ENCODE peak calls at places on chromosomes 11 and 22, in four cellular contexts. X, C, L and Z are unnamed samples.

GRCh38 chr11:45651841-45652745 is 13.3 kb downstream of the CHST1 start:
- DNase-seq in X (no peak), C (no peak), L (no peak), Z (no peak)

GRCh38 chr22:35631597-35631996 is 14.5 kb upstream of the MB start:
- DNase-seq in X (peak; percentile 40), C (peak; percentile 65), L (no peak), Z (peak; percentile 22)

GRCh38 chr11:8333431-8334401 is 70.0 kb upstream of the LMO1 start:
- DNase-seq in X (peak; percentile 35), C (no peak), L (no peak), Z (no peak)

GRCh38 chr11:97269527-97269926 is 879.7 kb downstream of the JRKL start:
- DNase-seq in X (no peak), C (no peak), L (no peak), Z (no peak)

GRCh38 chr11:97140885-97141494 is 751.2 kb downstream of the JRKL start:
- DNase-seq in X (no peak), C (no peak), L (no peak), Z (no peak)

GRCh38 chr11:45527898-45528297 is 137.5 kb downstream of the CHST1 start:
- DNase-seq in X (no peak), C (no peak), L (no peak), Z (no peak)

GRCh38 chr11:2844116-2844515 is 41.5 kb downstream of the CDKN1C start:
- DNase-seq in X (no peak), C (peak; percentile 8), L (no peak), Z (no peak)

GRCh38 chr22:23289851-23290724 is 109.8 kb downstream of the BCR start:
- DNase-seq in X (peak; percentile 69), C (no peak), L (peak; percentile 42), Z (peak; percentile 43)

GRCh38 chr11:43579171-43579918 is 101.2 kb upstream of the HSD17B12 start:
- DNase-seq in X (peak; percentile 69), C (no peak), L (no peak), Z (no peak)

DNA sequence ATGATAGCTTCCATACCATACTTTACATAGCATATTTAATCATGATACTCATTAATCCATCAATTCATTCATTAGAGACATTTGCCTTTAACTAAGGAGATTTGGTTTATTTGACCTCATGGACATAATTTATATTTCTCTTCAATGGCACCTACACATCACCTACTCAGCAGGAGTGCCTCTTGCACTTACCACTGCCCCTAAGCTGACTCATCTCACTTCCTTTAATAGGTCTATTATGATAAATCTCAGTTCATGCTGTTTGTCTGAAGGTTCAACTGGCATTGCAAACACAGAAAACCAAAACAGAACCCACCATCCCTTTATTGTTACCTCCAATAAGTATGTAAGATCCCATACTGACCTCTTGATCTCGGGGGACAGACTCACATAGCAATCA is 186.7 kb downstream of the LUZP2 start:
- DNase-seq in X (no peak), C (no peak), L (no peak), Z (no peak)
- H3K27ac ChIP-seq in X (no peak overlapping the region), C (no peak overlapping the region), L (no peak overlapping the region), Z (no peak overlapping the region)

GRCh38 chr11:488062-488461 is 19.0 kb downstream of the RNH1 start:
- DNase-seq in X (no peak), C (no peak), L (no peak), Z (no peak)

GRCh38 chr11:490186-490929 is 16.7 kb downstream of the RNH1 start:
- DNase-seq in X (no peak), C (no peak), L (no peak), Z (no peak)

GRCh38 chr11:489610-490185 is 17.3 kb downstream of the RNH1 start:
- DNase-seq in X (no peak), C (no peak), L (no peak), Z (no peak)

GRCh38 chr11:488579-488978 is 18.5 kb downstream of the RNH1 start:
- DNase-seq in X (no peak), C (no peak), L (no peak), Z (no peak)

GRCh38 chr11:488992-489391 is 18.1 kb downstream of the RNH1 start:
- DNase-seq in X (no peak), C (no peak), L (no peak), Z (no peak)
- H3K27ac ChIP-seq in X (no peak overlapping the region), C (no peak overlapping the region), L (no peak overlapping the region), Z (no peak overlapping the region)

DNA sequence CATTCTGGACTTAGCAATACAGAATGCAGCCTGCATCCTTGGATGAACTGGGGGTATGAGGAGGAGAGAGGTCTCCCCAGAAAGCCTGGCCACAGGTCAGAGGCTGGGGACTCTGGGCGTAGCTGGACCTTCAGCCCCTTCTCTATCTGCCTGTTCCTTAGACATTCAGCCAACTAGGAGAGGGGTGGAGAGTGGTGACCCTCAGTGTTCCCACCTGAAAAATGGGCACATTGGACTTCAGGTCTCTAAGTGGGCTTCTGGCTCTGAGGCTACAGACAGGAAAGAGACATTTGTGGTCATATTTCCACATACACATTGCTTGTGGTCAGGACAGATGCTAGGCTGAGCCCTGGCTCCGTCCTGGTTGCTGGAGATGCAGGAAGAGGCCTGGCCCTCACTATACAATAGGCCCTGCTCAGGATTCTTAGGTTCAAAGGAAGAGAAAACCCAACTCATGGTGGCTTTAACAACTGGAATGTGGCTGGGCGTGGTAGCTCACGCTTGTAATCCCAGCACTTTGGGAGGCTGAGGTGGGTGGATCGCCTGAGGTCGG is 30.1 kb upstream of the CBX7 start:
- DNase-seq in X (no peak), C (no peak), L (no peak), Z (no peak)
- H3K27ac ChIP-seq in X (no peak overlapping the region), C (no peak overlapping the region), L (no peak overlapping the region), Z (no peak overlapping the region)

GRCh38 chr11:65884716-65885092 is 3.6 kb downstream of the FIBP start:
- DNase-seq in X (peak; percentile 93), C (no peak), L (peak; percentile 66), Z (peak; percentile 78)

GRCh38 chr11:65887026-65887722 is 1.1 kb downstream of the FIBP start:
- DNase-seq in X (no peak), C (no peak), L (no peak), Z (no peak)

GRCh38 chr11:65885808-65886536 is 2.3 kb downstream of the FIBP start:
- DNase-seq in X (no peak), C (no peak), L (no peak), Z (no peak)

GRCh38 chr11:65883786-65884715 is 4.2 kb downstream of the FIBP start:
- DNase-seq in X (no peak), C (no peak), L (no peak), Z (no peak)

GRCh38 chr11:65885231-65885630 is 3.0 kb downstream of the FIBP start:
- DNase-seq in X (no peak), C (no peak), L (no peak), Z (no peak)
- H3K27ac ChIP-seq in X (no peak overlapping the region), C (no peak overlapping the region), L (no peak overlapping the region), Z (no peak overlapping the region)

GRCh38 chr11:32817843-32818183 is 11.9 kb upstream of the PRRG4 start:
- DNase-seq in X (no peak), C (no peak), L (no peak), Z (no peak)

GRCh38 chr11:32821917-32822560 is 7.7 kb upstream of the PRRG4 start:
- DNase-seq in X (no peak), C (no peak), L (no peak), Z (no peak)

GRCh38 chr11:32821517-32821916 is 8.2 kb upstream of the PRRG4 start:
- DNase-seq in X (no peak), C (no peak), L (no peak), Z (no peak)

GRCh38 chr11:32817181-32817842 is 12.4 kb upstream of the PRRG4 start:
- DNase-seq in X (no peak), C (no peak), L (no peak), Z (no peak)

GRCh38 chr11:32819187-32819586 is 10.5 kb upstream of the PRRG4 start:
- DNase-seq in X (no peak), C (no peak), L (no peak), Z (no peak)
- H3K27ac ChIP-seq in X (no peak overlapping the region), C (no peak overlapping the region), L (no peak overlapping the region), Z (no peak overlapping the region)